ENCODE peak calls at places on chromosomes 6 and 20, in ten cellular contexts. D is GM23338, E is endothelial cell, F is cardiac fibroblast, Q is fibroblast of lung, J is mesothelial cell of epicardium, W is HFFc6, O is nephron progenitor cell, Y is ascending aorta, B is astrocyte of the spinal cord. G is an unnamed sample.

GRCh38 chr20:22410556-22411130 is 173.7 kb downstream of the FOXA2 start:
- DNase-seq in D (peak), E (no peak), F (no peak), Q (no peak), J (no peak), W (no peak), O (no peak), Y (no peak), B (no peak), G (no peak)

GRCh38 chr6:128803911-128804310 is 79.0 kb upstream of the LAMA2 start:
- DNase-seq in D (no peak), E (no peak), F (peak), Q (peak), J (no peak), W (no peak), O (no peak), Y (no peak), B (peak), G (no peak)

GRCh38 chr20:58389968-58390658 is 1.1 kb downstream of the VAPB start:
- DNase-seq in D (no peak), E (no peak), F (no peak), Q (no peak), J (no peak), W (no peak), O (no peak), Y (no peak), B (no peak), G (no peak)

GRCh38 chr6:152701863-152702401 is 4.2 kb downstream of the MYCT1 start:
- DNase-seq in D (no peak), E (no peak), F (peak), Q (peak), J (no peak), W (no peak), O (no peak), Y (no peak), B (no peak), G (no peak)

GRCh38 chr6:79526897-79527296 is 10.3 kb downstream of the LCA5 start:
- DNase-seq in D (no peak), E (no peak), F (no peak), Q (no peak), J (no peak), W (no peak), O (no peak), Y (no peak), B (no peak), G (no peak)

GRCh38 chr6:91442342-91442741 is 855.5 kb upstream of the MAP3K7 start:
- DNase-seq in D (no peak), E (no peak), F (no peak), Q (no peak), J (no peak), W (no peak), O (no peak), Y (no peak), B (no peak), G (no peak)

GRCh38 chr6:74623027-74623426 is 582.8 kb downstream of the COL12A1 start:
- DNase-seq in D (no peak), E (no peak), F (no peak), Q (no peak), J (no peak), W (no peak), O (no peak), Y (no peak), B (no peak), G (no peak)

GRCh38 chr20:53579581-53580375 is 13.9 kb downstream of the ZNF217 start:
- DNase-seq in D (no peak), E (no peak), F (peak), Q (peak), J (peak), W (peak), O (no peak), Y (peak), B (peak), G (peak)

GRCh38 chr6:36697481-36697903 is at the start of gene RAB44:
- DNase-seq in D (no peak), E (no peak), F (no peak), Q (no peak), J (no peak), W (no peak), O (no peak), Y (peak), B (no peak), G (no peak)

DNA sequence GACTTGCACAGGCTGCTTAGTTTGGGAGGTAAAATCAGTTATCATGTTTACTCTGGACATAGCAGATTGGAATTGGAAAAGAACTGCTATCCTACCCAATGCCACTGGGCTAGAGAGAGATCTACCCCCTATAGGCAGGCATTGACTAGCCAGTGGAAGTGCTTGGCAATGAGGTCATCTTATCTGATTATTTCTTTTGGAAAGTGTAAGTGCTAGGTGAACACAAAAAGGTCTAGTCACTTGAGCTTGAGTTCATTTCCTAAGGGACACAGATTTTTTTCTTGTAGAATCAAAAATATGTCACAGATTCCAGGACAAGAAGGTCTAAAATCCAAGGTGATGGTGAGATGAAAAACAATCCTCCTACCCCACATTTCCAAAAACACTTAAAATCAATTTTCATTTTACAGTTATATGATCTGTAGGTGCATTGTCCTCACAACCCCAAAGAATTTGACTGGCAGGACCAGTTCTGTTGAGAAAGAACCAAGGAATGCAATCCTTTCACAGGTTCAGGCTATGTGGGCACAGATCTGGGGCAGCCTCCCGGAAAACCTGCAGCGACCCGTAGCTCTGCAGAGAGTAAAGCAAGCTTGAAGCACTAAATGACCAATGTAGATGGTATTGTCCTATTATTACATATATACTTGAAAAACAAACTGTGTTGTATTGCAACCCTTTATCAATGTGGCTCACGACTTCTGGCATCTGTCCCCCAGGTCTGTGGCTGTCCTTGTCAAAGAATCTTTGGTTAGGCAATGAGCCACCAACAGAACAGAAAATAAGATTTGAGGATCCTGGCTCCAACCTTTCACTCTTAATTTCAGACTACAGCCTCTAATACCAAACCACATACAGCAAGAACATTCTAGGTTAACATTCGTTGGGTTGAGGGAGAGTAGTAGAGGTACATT is 67.3 kb upstream of the ADTRP start:
- DNase-seq in D (no peak), E (no peak), F (no peak), Q (no peak), J (no peak), W (no peak), O (no peak), Y (no peak), B (no peak), G (no peak)
- TF ChIP-seq CTCF in D (no peak), E (no peak), F (no peak), Q (no peak), J (no peak), W (no peak), O (no peak), Y (no peak), B (no peak), G (no peak)

DNA sequence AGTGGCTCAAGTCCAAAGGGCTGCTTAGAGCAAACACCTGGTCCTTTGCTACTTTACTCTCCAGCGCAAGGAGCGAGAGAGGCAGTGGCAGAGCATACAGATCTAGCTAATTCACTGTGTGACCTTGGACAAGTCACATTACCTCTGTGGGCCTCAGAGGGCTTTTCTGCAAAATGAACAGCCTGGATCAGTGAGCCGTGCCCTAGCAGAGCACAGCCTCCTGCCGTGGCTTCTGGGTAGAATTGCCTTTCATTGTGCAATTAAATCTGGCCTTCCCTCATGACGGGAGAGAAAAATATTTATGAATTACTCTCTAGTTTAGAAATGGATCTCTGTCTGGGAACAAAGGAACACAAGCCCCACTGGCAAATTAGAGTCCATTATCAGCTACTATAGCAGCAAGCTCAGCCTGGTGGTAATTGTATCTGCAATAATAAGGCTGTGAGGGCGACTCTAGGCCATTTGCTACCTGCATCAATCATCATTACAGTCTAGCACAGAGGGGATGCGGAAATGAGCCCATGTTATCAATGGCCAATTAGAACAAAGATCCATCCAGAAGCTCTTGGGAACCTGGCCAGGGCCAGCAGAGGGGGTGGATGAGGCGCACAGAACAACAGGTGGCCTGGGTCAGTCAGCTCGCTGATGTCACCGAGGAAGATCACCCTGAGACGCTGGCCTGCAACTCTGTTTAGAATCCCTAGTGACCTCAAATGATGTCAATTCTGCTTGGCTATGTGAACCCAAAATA is 114.2 kb upstream of the LY86 start:
- DNase-seq in D (peak), E (no peak), F (no peak), Q (no peak), J (no peak), W (no peak), O (peak), Y (no peak), B (no peak), G (no peak)
- TF ChIP-seq CTCF in D (no peak), E (no peak), F (no peak), Q (no peak), J (no peak), W (no peak), O (no peak), Y (no peak), B (no peak), G (no peak)

DNA sequence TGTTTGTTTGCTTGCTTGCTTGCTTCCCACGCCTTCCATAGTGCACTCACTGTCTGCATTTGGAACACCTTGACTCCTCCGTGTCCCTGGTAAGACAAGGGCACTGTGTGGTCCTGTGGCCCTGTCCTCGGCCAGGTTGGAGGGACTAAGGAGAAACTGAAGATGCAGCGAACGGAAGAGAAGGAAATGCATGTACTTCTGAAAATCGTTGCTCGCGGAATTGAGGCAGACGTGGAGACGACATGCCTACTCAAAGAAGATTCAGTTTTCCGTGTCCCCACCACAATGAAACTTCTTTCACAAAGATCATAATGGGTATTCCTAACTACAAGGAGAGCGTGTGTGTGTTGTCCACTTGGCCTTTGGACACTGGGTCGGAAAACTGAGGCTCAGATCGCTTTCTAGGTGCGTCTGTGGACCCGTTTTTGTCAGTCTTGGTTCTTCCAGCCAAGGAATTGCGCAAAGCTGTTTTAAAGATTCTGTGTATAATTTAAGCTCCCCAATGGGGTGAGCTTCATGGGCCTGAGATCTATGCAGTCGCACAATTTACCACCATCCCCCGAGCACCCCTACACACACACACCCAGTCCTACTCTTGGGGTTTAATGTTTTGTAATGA is 120.4 kb upstream of the ZNF184 start:
- DNase-seq in D (no peak), E (no peak), F (no peak), Q (no peak), J (no peak), W (no peak), O (peak), Y (no peak), B (no peak), G (no peak)
- TF ChIP-seq CTCF in D (no peak), E (no peak), F (no peak), Q (no peak), J (no peak), W (no peak), O (no peak), Y (no peak), B (no peak), G (no peak)

GRCh38 chr20:30376767-30377658 is 880.5 kb upstream of the DEFB115 start:
- DNase-seq in D (peak), E (peak), F (peak), Q (peak), J (no peak), W (peak), O (no peak), Y (peak), B (peak), G (peak)
- TF ChIP-seq CTCF in D (peak), E (peak), F (peak), Q (peak), J (no peak), W (peak), O (no peak), Y (peak), B (peak), G (no peak)

DNA sequence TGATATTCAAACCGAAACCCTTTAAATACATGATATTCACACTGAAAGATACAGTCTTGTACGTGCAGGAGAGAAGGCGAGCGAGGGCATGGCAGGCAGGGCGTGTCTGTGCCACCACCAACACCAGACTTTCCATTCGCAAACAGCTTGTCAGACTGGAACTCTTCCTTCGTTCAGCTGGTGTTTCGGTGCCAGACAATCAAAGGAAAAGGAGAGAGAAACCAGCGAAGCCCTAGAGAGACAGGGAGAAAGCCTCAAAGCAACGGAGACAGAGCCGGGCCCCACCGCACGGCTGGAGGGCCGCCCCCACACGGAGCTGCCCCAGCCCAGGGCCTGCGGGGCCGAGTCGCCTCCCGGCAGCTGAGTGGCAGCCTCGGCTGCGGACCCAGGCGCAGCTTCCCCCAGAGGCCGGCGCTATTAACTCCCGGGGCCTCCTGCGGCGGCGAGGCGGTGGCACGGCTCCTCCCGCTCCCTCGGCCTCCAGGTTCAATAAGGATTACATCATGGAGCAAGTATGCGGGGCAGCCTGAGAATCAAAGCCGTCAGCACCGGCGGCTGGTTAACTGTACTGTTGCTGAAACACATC is 32.1 kb upstream of the NR2E1 start:
- DNase-seq in D (peak), E (peak), F (peak), Q (peak), J (peak), W (peak), O (peak), Y (peak), B (peak), G (peak)
- TF ChIP-seq CTCF in D (no peak), E (no peak), F (no peak), Q (no peak), J (no peak), W (peak), O (no peak), Y (no peak), B (no peak), G (peak)

GRCh38 chr20:62955519-62956386 is 3.2 kb downstream of the SLC17A9 start:
- DNase-seq in D (no peak), E (no peak), F (no peak), Q (no peak), J (no peak), W (no peak), O (no peak), Y (no peak), B (no peak), G (no peak)
- TF ChIP-seq CTCF in D (no peak), E (no peak), F (no peak), Q (no peak), J (no peak), W (no peak), O (no peak), Y (no peak), B (no peak), G (no peak)

G was measured in osteocyte.